ENCODE peak calls at places on chromosomes 12 and 14, in seven cellular contexts. Q, M, G, C, T, Y and U are unnamed samples. For H3K9me3 and H3K4me1, the result is how much of the 10 kb centered on the place peaks cover.

GRCh38 chr12:7369274-7369729 is 65.4 kb downstream of the ACSM4 start:
- DNase-seq in Q (peak), Y (no peak), M (peak), T (peak), C (no peak), G (no peak), U (peak)

GRCh38 chr12:57111046-57111698 is at the start of gene STAT6:
- DNase-seq in G (peak), Q (peak), M (peak), C (no peak), T (peak), Y (peak), U (peak)

GRCh38 chr12:14410841-14411569 is 45.5 kb downstream of the ATF7IP start:
- DNase-seq in Y (no peak), M (no peak), G (no peak), T (no peak), Q (peak), C (no peak), U (no peak)

GRCh38 chr12:3359478-3359877 is 131.5 kb upstream of the PRMT8 start:
- DNase-seq in Q (no peak), G (no peak), Y (no peak), C (no peak), M (no peak), T (no peak), U (no peak)

GRCh38 chr12:95790025-95790911 is at the start of gene NTN4:
- DNase-seq in M (peak), C (no peak), Y (peak), T (peak), Q (peak), G (peak), U (peak)

GRCh38 chr12:92779902-92780301 is 77.1 kb downstream of the PLEKHG7 start:
- DNase-seq in Y (no peak), Q (no peak), G (no peak), T (no peak), M (no peak), C (no peak), U (no peak)

GRCh38 chr12:109309441-109310246 is 560 bp upstream of the FOXN4 start:
- DNase-seq in Q (no peak), G (no peak), M (no peak), C (no peak), T (no peak), Y (peak), U (no peak)

GRCh38 chr12:91576432-91576831 is 393.8 kb upstream of the DCN start:
- DNase-seq in M (no peak), G (no peak), Y (no peak), C (no peak), T (no peak), Q (no peak), U (no peak)

GRCh38 chr12:45017916-45018315 is 33.0 kb downstream of the DBX2 start:
- DNase-seq in C (no peak), Y (no peak), T (no peak), M (no peak), G (no peak), Q (no peak), U (no peak)

GRCh38 chr12:3348055-3348454 is 142.9 kb upstream of the PRMT8 start:
- DNase-seq in T (no peak), M (no peak), Y (no peak), G (no peak), Q (no peak), C (no peak), U (no peak)

GRCh38 chr14:52015411-52016030 is 26.2 kb downstream of the RTRAF start:
- DNase-seq in Q (no peak), C (no peak), T (peak), G (no peak), Y (peak), M (no peak), U (peak)

GRCh38 chr14:58501214-58501816 is 73.8 kb downstream of the KIAA0586 start:
- DNase-seq in T (peak), C (no peak), Q (peak), Y (no peak), M (no peak), G (no peak), U (no peak)

GRCh38 chr12:62813031-62813829 is 121.7 kb downstream of the PPM1H start:
- DNase-seq in Y (peak), M (no peak), T (peak), Q (peak), G (peak), C (peak), U (peak)

GRCh38 chr14:103656758-103657133 is 27.7 kb downstream of the KLC1 start:
- DNase-seq in M (no peak), C (no peak), T (no peak), Y (no peak), G (no peak), Q (no peak), U (no peak)

GRCh38 chr14:80955434-80955939 is at the start of gene TSHR:
- DNase-seq in C (no peak), Q (no peak), Y (no peak), M (no peak), G (no peak), T (no peak), U (peak)

GRCh38 chr12:20403230-20403629 is 34.9 kb downstream of the PDE3A start:
- DNase-seq in Q (no peak), Y (no peak), T (no peak), G (no peak), C (no peak), M (no peak), U (no peak)

GRCh38 chr12:49838973-49839633 is 3.8 kb downstream of the BCDIN3D start:
- DNase-seq in M (peak), G (no peak), Q (peak), Y (no peak), T (peak), C (no peak), U (no peak)

GRCh38 chr14:26719514-26719913 is 121.7 kb upstream of the NOVA1 start:
- DNase-seq in Y (no peak), G (no peak), T (no peak), C (no peak), M (no peak), Q (no peak), U (no peak)

GRCh38 chr12:13982010-13982409 is 608 bp upstream of the GRIN2B start:
- DNase-seq in C (no peak), Q (no peak), T (no peak), Y (no peak), G (no peak), M (no peak), U (no peak)

GRCh38 chr14:100159107-100159864 is at the start of gene DEGS2:
- DNase-seq in T (peak), C (no peak), Q (no peak), Y (peak), M (no peak), G (peak), U (peak)

GRCh38 chr14:22545842-22546721 is 42.9 kb downstream of the DAD1 start:
- DNase-seq in Q (no peak), Y (peak), T (no peak), M (no peak), C (no peak), G (no peak), U (no peak)

GRCh38 chr12:113463746-113464743 is 7.6 kb downstream of the LHX5 start:
- DNase-seq in Y (no peak), T (no peak), Q (no peak), G (no peak), M (no peak), C (no peak), U (no peak)

GRCh38 chr14:55604900-55605418 is 25.0 kb downstream of the KTN1 start:
- DNase-seq in T (no peak), Y (no peak), M (no peak), Q (no peak), C (no peak), G (no peak), U (no peak)

GRCh38 chr12:109054520-109054919 is 2.1 kb downstream of the USP30 start:
- DNase-seq in G (no peak), Q (no peak), T (no peak), Y (no peak), M (no peak), C (no peak), U (no peak)

GRCh38 chr12:62861586-62861985 is 73.4 kb downstream of the PPM1H start:
- DNase-seq in Q (no peak), G (no peak), M (no peak), Y (no peak), C (no peak), T (no peak), U (no peak)

GRCh38 chr12:52692253-52692652 is 11.1 kb downstream of the KRT77 start:
- DNase-seq in T (no peak), Q (no peak), M (no peak), C (no peak), Y (no peak), G (no peak), U (no peak)
- TF ChIP-seq CTCF in T (no peak), Q (no peak), M (no peak), C (no peak), Y (no peak), G (no peak), U (no peak)

DNA sequence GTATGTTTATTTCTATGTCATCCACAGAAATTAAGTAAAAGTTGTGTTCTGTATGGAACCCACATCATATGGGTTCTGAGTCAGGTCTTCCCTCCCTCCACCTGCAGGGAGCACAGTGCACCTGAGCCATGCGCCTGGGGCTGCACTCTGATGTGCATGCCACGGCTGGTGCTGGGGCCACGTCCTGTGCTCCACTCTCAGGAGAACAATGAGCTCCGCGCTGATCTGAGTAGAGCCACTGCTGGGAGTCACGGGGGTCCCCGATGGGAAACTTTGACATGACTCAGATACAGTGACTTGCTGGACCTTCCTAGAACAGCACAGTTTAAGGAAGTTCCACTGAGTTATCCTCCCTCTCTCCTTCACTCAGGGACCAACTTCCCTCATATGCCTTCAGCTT is 683.4 kb downstream of the TMEM121 start:
- DNase-seq in C (no peak), G (no peak), M (no peak), T (no peak), Y (no peak), Q (no peak), U (no peak)
- H3K9me3 ChIP-seq in C (under half), G (under half), M (under half), T (under half), Y (under half), Q (under half), U (under half)

DNA sequence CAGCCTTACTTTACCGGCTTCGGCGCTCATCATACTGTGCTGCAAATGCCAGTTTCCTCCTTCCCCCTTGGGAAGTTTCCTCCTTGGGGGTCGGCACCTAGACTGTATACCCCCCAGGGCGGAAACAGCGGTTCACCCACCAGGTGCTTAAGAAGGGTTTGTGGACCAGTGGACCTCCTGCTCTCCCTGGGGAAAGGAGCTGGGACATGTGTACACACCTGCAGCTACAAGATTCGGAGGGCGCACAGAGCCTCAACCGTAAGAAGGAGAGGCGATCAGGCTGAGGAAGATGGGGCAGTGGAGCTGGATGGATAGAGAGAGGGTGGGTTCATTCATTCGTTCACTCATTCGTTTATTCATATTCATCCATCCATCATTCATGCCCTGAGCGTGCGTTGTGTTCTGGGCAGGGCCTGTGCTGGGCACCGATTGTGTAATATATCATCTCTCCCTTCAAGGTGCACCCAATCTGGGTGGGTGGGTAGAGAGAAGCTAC is 717 bp upstream of the ZNF839 start:
- DNase-seq in M (peak), T (no peak), Q (no peak), Y (no peak), C (no peak), G (no peak), U (no peak)
- H3K4me1 ChIP-seq in M (under half), T (half or more), Q (under half), Y (half or more), C (half or more), G (under half), U (under half)

GRCh38 chr12:5971194-5971850 is 26.3 kb upstream of the ANO2 start:
- DNase-seq in T (no peak), C (no peak), Y (no peak), M (no peak), Q (no peak), G (no peak), U (no peak)

GRCh38 chr12:5969156-5969973 is 24.3 kb upstream of the ANO2 start:
- DNase-seq in M (no peak), Q (no peak), G (no peak), Y (no peak), T (no peak), C (no peak), U (no peak)

GRCh38 chr12:5967645-5968415 is 22.8 kb upstream of the ANO2 start:
- DNase-seq in G (no peak), C (no peak), M (no peak), Q (no peak), Y (no peak), T (no peak), U (no peak)

GRCh38 chr12:5973461-5974115 is 28.5 kb upstream of the ANO2 start:
- DNase-seq in M (no peak), T (no peak), Q (no peak), C (no peak), Y (no peak), G (no peak), U (no peak)

DNA sequence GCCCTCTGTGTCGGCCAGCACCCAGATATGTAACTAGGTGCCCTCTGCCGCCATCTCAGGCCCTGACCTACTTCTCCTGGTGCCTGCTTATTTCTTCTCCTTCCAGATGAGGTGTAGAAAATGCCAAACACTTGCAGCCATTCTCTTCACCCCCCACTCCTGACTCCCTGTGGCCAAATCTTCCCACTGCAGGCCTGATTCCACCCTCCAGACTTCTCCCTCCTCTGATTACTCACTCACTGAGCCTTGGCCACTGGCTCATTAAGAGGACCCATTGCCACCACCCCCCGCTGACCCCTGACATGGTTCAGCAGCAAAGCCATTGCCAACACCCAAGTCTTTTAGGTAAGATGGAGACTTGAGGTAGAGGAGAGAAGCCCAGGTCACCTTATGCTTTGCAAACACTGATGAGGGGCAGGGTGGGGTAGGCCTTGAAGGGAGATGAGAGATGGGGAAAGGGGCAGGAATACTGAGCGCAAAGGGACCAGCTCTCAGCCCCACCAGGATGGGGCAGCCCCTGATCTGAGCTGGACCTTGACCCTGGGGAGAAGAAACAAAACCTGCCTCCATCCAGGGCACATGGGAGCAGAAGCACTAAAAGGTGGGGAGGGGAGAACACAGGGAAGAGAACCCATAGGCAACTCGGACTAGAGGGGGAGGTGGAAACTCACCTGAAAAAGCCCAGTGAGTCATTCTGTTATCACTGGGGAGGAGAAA is 25.1 kb upstream of the ANO2 start:
- DNase-seq in Q (no peak), T (no peak), C (no peak), G (no peak), Y (no peak), M (no peak), U (no peak)
- TF ChIP-seq CTCF in Q (no peak), T (no peak), C (no peak), G (no peak), Y (no peak), M (no peak), U (no peak)

GRCh38 chr12:87685696-87686095 is 343.5 kb downstream of the C12orf50 start:
- DNase-seq in G (no peak), Y (no peak), Q (no peak), M (no peak), T (no peak), C (no peak), U (no peak)

GRCh38 chr12:87690236-87690810 is 338.9 kb downstream of the C12orf50 start:
- DNase-seq in M (no peak), T (no peak), Y (no peak), C (no peak), Q (no peak), G (no peak), U (no peak)

GRCh38 chr12:87687362-87687761 is 341.8 kb downstream of the C12orf50 start:
- DNase-seq in T (peak), C (no peak), M (no peak), Y (peak), G (no peak), Q (no peak), U (peak)

GRCh38 chr12:87689196-87689595 is 340.0 kb downstream of the C12orf50 start:
- DNase-seq in C (no peak), Y (no peak), G (no peak), Q (no peak), M (no peak), T (no peak), U (no peak)
- H3K9me3 ChIP-seq in C (under half), Y (under half), G (under half), Q (under half), M (under half), T (under half), U (under half)

DNA sequence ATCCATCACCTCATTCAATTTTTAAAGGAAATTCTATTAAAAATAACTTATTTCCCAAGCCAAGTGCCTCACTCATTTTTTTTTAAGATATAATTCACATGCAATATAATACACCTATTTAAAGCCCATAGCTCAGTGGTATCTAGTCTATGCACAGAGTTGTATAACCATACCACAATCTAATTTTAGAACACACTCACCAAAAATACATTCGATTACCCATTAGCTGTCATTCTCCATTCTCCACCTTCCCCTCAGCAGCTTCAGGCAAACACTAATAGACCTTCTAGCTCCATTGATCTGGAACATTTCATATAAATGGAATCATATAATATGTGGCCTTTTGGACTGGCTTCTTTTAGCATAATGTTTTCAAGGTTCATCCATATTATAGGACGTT is 49.5 kb downstream of the CLMN start:
- DNase-seq in G (no peak), C (no peak), Q (no peak), Y (no peak), M (no peak), T (no peak), U (no peak)
- H3K4me1 ChIP-seq in G (under half), C (under half), Q (under half), Y (under half), M (under half), T (under half), U (under half)

DNA sequence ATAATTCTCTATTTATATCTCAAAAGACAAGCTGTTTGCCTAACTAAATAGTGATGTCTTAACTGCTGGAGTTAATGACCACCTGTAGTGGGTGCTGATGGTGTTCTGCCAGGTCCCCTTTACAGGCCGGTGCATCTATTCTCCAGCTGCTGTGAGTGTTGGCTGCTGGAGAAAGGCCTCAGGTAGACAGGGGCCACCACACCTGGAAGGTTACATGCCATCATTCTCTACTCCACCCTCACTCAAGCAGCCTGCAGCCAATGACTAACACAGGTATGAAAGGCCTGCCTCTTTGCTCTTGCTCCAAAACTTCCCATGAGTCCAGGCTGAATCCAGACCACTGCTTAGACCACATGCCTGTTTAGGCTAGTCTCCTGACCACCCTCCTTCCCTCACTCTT is 73.9 kb downstream of the RPS6KA5 start:
- DNase-seq in M (no peak), G (no peak), Y (no peak), Q (peak), C (no peak), T (no peak), U (no peak)
- TF ChIP-seq CTCF in M (no peak), G (no peak), Y (no peak), Q (no peak), C (no peak), T (no peak), U (no peak)

GRCh38 chr12:34208331-34209258 is 186.3 kb downstream of the ALG10 start:
- DNase-seq in Q (no peak), C (no peak), G (no peak), M (no peak), T (no peak), Y (no peak), U (no peak)

GRCh38 chr12:34209259-34209835 is 187.1 kb downstream of the ALG10 start:
- DNase-seq in T (no peak), Y (no peak), G (no peak), Q (no peak), M (no peak), C (no peak), U (no peak)

GRCh38 chr12:34210183-34210582 is 187.9 kb downstream of the ALG10 start:
- DNase-seq in Y (no peak), Q (no peak), M (no peak), G (no peak), C (no peak), T (no peak), U (no peak)

GRCh38 chr12:34206061-34206785 is 183.9 kb downstream of the ALG10 start:
- DNase-seq in M (no peak), Y (no peak), T (no peak), G (no peak), Q (no peak), C (no peak), U (no peak)

GRCh38 chr12:34207858-34208257 is 185.6 kb downstream of the ALG10 start:
- DNase-seq in Q (no peak), G (no peak), T (no peak), C (no peak), Y (no peak), M (no peak), U (no peak)
- H3K9me3 ChIP-seq in Q (half or more), G (under half), T (under half), C (under half), Y (under half), M (under half), U (under half)

DNA sequence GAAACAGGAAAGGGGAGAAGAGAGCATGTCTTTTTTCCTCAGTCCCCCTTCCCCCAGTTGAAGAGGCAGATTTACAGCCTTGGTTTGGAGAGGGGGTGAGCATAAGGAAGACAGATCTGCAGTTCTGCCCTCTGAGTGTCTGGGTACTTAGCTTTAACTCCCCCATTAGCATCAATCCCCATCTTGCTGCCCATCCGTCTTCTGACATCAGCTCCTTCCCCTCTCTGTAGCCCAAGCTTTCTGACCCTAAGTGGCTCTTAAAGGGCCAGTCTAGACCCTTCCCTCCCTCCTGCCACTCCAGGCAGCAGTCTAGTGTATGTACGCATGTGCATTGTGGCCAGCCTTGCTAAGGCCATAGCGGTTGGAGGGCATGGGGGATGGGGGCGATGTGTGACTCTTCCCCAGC is 7.3 kb downstream of the GPR84 start:
- DNase-seq in Q (no peak), T (no peak), Y (no peak), G (no peak), C (no peak), M (no peak), U (no peak)
- H3K4me1 ChIP-seq in Q (under half), T (half or more), Y (half or more), G (under half), C (under half), M (under half), U (half or more)